ENCODE peak calls at places on chromosomes 4 and X, in ten cellular contexts. One of them, this sample, is unnamed.

GRCh38 chrX:134459683-134460004 is 321 bp upstream of the HPRT1 start:
- DNase-seq in left cardiac atrium: no peak
- DNase-seq in HEK293T: no peak
- DNase-seq in endothelial cell: peak
- DNase-seq in cardiac muscle cell: no peak
- DNase-seq in NCI-H1092: no peak
- DNase-seq in M059J: peak
- DNase-seq in activated naive CD4-positive, alpha-beta T cell: no peak
- DNase-seq in ELF-1: no peak
- DNase-seq in pancreas: no peak
- DNase-seq in this sample: no peak

GRCh38 chr4:73103799-73104503 is 34.4 kb upstream of the COX18 start:
- DNase-seq in pancreas: no peak
- DNase-seq in endothelial cell: no peak
- DNase-seq in left cardiac atrium: no peak
- DNase-seq in HEK293T: no peak
- DNase-seq in cardiac muscle cell: peak
- DNase-seq in M059J: peak
- DNase-seq in activated naive CD4-positive, alpha-beta T cell: no peak
- DNase-seq in NCI-H1092: no peak
- DNase-seq in ELF-1: peak
- DNase-seq in this sample: no peak

GRCh38 chr4:183264614-183265013 is 55.5 kb downstream of the CLDN22 start:
- DNase-seq in activated naive CD4-positive, alpha-beta T cell: no peak
- DNase-seq in endothelial cell: no peak
- DNase-seq in HEK293T: no peak
- DNase-seq in M059J: peak
- DNase-seq in pancreas: no peak
- DNase-seq in cardiac muscle cell: no peak
- DNase-seq in NCI-H1092: no peak
- DNase-seq in ELF-1: no peak
- DNase-seq in left cardiac atrium: no peak
- DNase-seq in this sample: no peak

GRCh38 chrX:25010784-25011588 is 4.8 kb downstream of the ARX start:
- DNase-seq in NCI-H1092: no peak
- DNase-seq in M059J: no peak
- DNase-seq in left cardiac atrium: no peak
- DNase-seq in HEK293T: no peak
- DNase-seq in endothelial cell: no peak
- DNase-seq in ELF-1: no peak
- DNase-seq in pancreas: no peak
- DNase-seq in cardiac muscle cell: no peak
- DNase-seq in activated naive CD4-positive, alpha-beta T cell: no peak
- DNase-seq in this sample: no peak

GRCh38 chrX:148380614-148381561 is 119.5 kb upstream of the AFF2 start:
- DNase-seq in HEK293T: no peak
- DNase-seq in pancreas: no peak
- DNase-seq in endothelial cell: no peak
- DNase-seq in cardiac muscle cell: no peak
- DNase-seq in M059J: peak
- DNase-seq in activated naive CD4-positive, alpha-beta T cell: no peak
- DNase-seq in ELF-1: no peak
- DNase-seq in NCI-H1092: no peak
- DNase-seq in left cardiac atrium: no peak
- DNase-seq in this sample: no peak

GRCh38 chr4:87356832-87357526 is 34.0 kb downstream of the HSD17B11 start:
- DNase-seq in cardiac muscle cell: no peak
- DNase-seq in pancreas: no peak
- DNase-seq in M059J: no peak
- DNase-seq in NCI-H1092: no peak
- DNase-seq in HEK293T: no peak
- DNase-seq in endothelial cell: no peak
- DNase-seq in left cardiac atrium: no peak
- DNase-seq in activated naive CD4-positive, alpha-beta T cell: no peak
- DNase-seq in ELF-1: no peak
- DNase-seq in this sample: no peak

GRCh38 chr4:76166480-76166879 is 18.3 kb upstream of the NUP54 start:
- DNase-seq in left cardiac atrium: no peak
- DNase-seq in M059J: no peak
- DNase-seq in endothelial cell: no peak
- DNase-seq in pancreas: no peak
- DNase-seq in HEK293T: no peak
- DNase-seq in NCI-H1092: no peak
- DNase-seq in ELF-1: no peak
- DNase-seq in activated naive CD4-positive, alpha-beta T cell: no peak
- DNase-seq in cardiac muscle cell: no peak
- DNase-seq in this sample: no peak

GRCh38 chr4:2043396-2044118 is 15.6 kb upstream of the NAT8L start:
- DNase-seq in ELF-1: no peak
- DNase-seq in activated naive CD4-positive, alpha-beta T cell: no peak
- DNase-seq in pancreas: peak
- DNase-seq in cardiac muscle cell: no peak
- DNase-seq in HEK293T: no peak
- DNase-seq in M059J: no peak
- DNase-seq in NCI-H1092: no peak
- DNase-seq in left cardiac atrium: no peak
- DNase-seq in endothelial cell: no peak
- DNase-seq in this sample: no peak

GRCh38 chr4:101439926-101440325 is 92.6 kb upstream of the PPP3CA start:
- DNase-seq in activated naive CD4-positive, alpha-beta T cell: no peak
- DNase-seq in ELF-1: no peak
- DNase-seq in M059J: no peak
- DNase-seq in cardiac muscle cell: no peak
- DNase-seq in pancreas: no peak
- DNase-seq in endothelial cell: no peak
- DNase-seq in NCI-H1092: no peak
- DNase-seq in HEK293T: no peak
- DNase-seq in left cardiac atrium: no peak
- DNase-seq in this sample: no peak

GRCh38 chr4:142719854-142720541 is 126.1 kb downstream of the INPP4B start:
- DNase-seq in pancreas: no peak
- DNase-seq in M059J: peak
- DNase-seq in HEK293T: no peak
- DNase-seq in left cardiac atrium: no peak
- DNase-seq in NCI-H1092: no peak
- DNase-seq in activated naive CD4-positive, alpha-beta T cell: no peak
- DNase-seq in cardiac muscle cell: peak
- DNase-seq in ELF-1: no peak
- DNase-seq in endothelial cell: no peak
- DNase-seq in this sample: no peak

GRCh38 chr4:16226816-16227461 is 668 bp upstream of the TAPT1 start:
- DNase-seq in cardiac muscle cell: peak
- DNase-seq in ELF-1: peak
- DNase-seq in activated naive CD4-positive, alpha-beta T cell: peak
- DNase-seq in M059J: peak
- DNase-seq in HEK293T: peak
- DNase-seq in pancreas: peak
- DNase-seq in NCI-H1092: no peak
- DNase-seq in left cardiac atrium: peak
- DNase-seq in endothelial cell: peak
- DNase-seq in this sample: peak

GRCh38 chrX:46502848-46503247 is 42.4 kb downstream of the ZNF674 start:
- DNase-seq in M059J: no peak
- DNase-seq in NCI-H1092: no peak
- DNase-seq in HEK293T: no peak
- DNase-seq in pancreas: no peak
- DNase-seq in cardiac muscle cell: no peak
- DNase-seq in ELF-1: no peak
- DNase-seq in activated naive CD4-positive, alpha-beta T cell: no peak
- DNase-seq in endothelial cell: no peak
- DNase-seq in left cardiac atrium: no peak
- DNase-seq in this sample: no peak

GRCh38 chr4:10326075-10326474 is 131.2 kb downstream of the ZNF518B start:
- DNase-seq in M059J: no peak
- DNase-seq in cardiac muscle cell: no peak
- DNase-seq in NCI-H1092: no peak
- DNase-seq in pancreas: no peak
- DNase-seq in endothelial cell: no peak
- DNase-seq in ELF-1: no peak
- DNase-seq in activated naive CD4-positive, alpha-beta T cell: no peak
- DNase-seq in left cardiac atrium: no peak
- DNase-seq in HEK293T: no peak
- DNase-seq in this sample: no peak

GRCh38 chr4:75678473-75678872 is 5.3 kb upstream of the G3BP2 start:
- DNase-seq in HEK293T: no peak
- DNase-seq in endothelial cell: no peak
- DNase-seq in M059J: no peak
- DNase-seq in ELF-1: no peak
- DNase-seq in left cardiac atrium: no peak
- DNase-seq in pancreas: no peak
- DNase-seq in cardiac muscle cell: no peak
- DNase-seq in NCI-H1092: no peak
- DNase-seq in activated naive CD4-positive, alpha-beta T cell: no peak
- DNase-seq in this sample: no peak

GRCh38 chr4:107148922-107149321 is 112.8 kb upstream of the DKK2 start:
- DNase-seq in HEK293T: no peak
- DNase-seq in activated naive CD4-positive, alpha-beta T cell: no peak
- DNase-seq in endothelial cell: no peak
- DNase-seq in left cardiac atrium: no peak
- DNase-seq in NCI-H1092: no peak
- DNase-seq in cardiac muscle cell: no peak
- DNase-seq in ELF-1: no peak
- DNase-seq in M059J: no peak
- DNase-seq in pancreas: no peak
- DNase-seq in this sample: no peak

GRCh38 chr4:1407657-1408333 is 1.6 kb upstream of the NKX1-1 start:
- DNase-seq in NCI-H1092: no peak
- DNase-seq in ELF-1: no peak
- DNase-seq in HEK293T: no peak
- DNase-seq in activated naive CD4-positive, alpha-beta T cell: no peak
- DNase-seq in M059J: no peak
- DNase-seq in endothelial cell: no peak
- DNase-seq in pancreas: no peak
- DNase-seq in cardiac muscle cell: no peak
- DNase-seq in left cardiac atrium: no peak
- DNase-seq in this sample: peak

GRCh38 chr4:118586357-118586790 is 98.8 kb upstream of the METTL14 start:
- DNase-seq in cardiac muscle cell: no peak
- DNase-seq in endothelial cell: no peak
- DNase-seq in left cardiac atrium: peak
- DNase-seq in HEK293T: no peak
- DNase-seq in activated naive CD4-positive, alpha-beta T cell: no peak
- DNase-seq in NCI-H1092: no peak
- DNase-seq in pancreas: peak
- DNase-seq in M059J: no peak
- DNase-seq in ELF-1: no peak
- DNase-seq in this sample: peak

GRCh38 chr4:7301846-7302630 is 109.7 kb downstream of the SORCS2 start:
- DNase-seq in endothelial cell: no peak
- DNase-seq in NCI-H1092: no peak
- DNase-seq in left cardiac atrium: no peak
- DNase-seq in pancreas: no peak
- DNase-seq in ELF-1: no peak
- DNase-seq in activated naive CD4-positive, alpha-beta T cell: no peak
- DNase-seq in M059J: no peak
- DNase-seq in HEK293T: no peak
- DNase-seq in cardiac muscle cell: no peak
- DNase-seq in this sample: no peak

GRCh38 chr4:127856485-127857447 is 23.9 kb upstream of the PLK4 start:
- DNase-seq in HEK293T: no peak
- DNase-seq in pancreas: no peak
- DNase-seq in ELF-1: peak
- DNase-seq in NCI-H1092: no peak
- DNase-seq in activated naive CD4-positive, alpha-beta T cell: no peak
- DNase-seq in cardiac muscle cell: peak
- DNase-seq in M059J: peak
- DNase-seq in endothelial cell: no peak
- DNase-seq in left cardiac atrium: no peak
- DNase-seq in this sample: no peak

GRCh38 chr4:16150716-16151115 is 66.9 kb upstream of the PROM1 start:
- DNase-seq in NCI-H1092: no peak
- DNase-seq in activated naive CD4-positive, alpha-beta T cell: no peak
- DNase-seq in M059J: peak
- DNase-seq in ELF-1: no peak
- DNase-seq in endothelial cell: no peak
- DNase-seq in pancreas: no peak
- DNase-seq in cardiac muscle cell: no peak
- DNase-seq in left cardiac atrium: no peak
- DNase-seq in HEK293T: no peak
- DNase-seq in this sample: no peak